ENCODE peak calls at places on chromosomes 6 and 20, in eight cellular contexts. D is HFF-Myc, O is left ventricle myocardium inferior, C is AG09319, U is pancreas, N is glutamatergic neuron, I is bronchial epithelial cell, Q is Panc1. Z is an unnamed sample.

GRCh38 chr20:11891827-11892521 is 25.7 kb upstream of the BTBD3 start:
- DNase-seq in D (peak), O (peak), C (no peak), U (peak), N (peak), I (peak), Q (no peak), Z (no peak)

GRCh38 chr6:112016335-112016734 is 37.6 kb upstream of the CCN6 start:
- DNase-seq in D (no peak), O (peak), C (no peak), U (no peak), N (no peak), I (peak), Q (no peak), Z (no peak)

GRCh38 chr6:39440039-39440426 is 117.5 kb upstream of the KCNK16 start:
- DNase-seq in D (no peak), O (no peak), C (no peak), U (no peak), N (no peak), I (peak), Q (no peak), Z (no peak)

GRCh38 chr6:139409026-139409425 is 34.6 kb upstream of the CITED2 start:
- DNase-seq in D (no peak), O (no peak), C (peak), U (no peak), N (no peak), I (peak), Q (no peak), Z (no peak)

GRCh38 chr20:2866236-2866635 is 7.0 kb upstream of the PTPRA start:
- DNase-seq in D (no peak), O (no peak), C (no peak), U (no peak), N (no peak), I (no peak), Q (no peak), Z (no peak)

GRCh38 chr6:63997727-63998126 is 362.1 kb downstream of the PHF3 start:
- DNase-seq in D (no peak), O (no peak), C (no peak), U (no peak), N (no peak), I (peak), Q (no peak), Z (no peak)

GRCh38 chr6:70530023-70530422 is 36.7 kb upstream of the SDHAF4 start:
- DNase-seq in D (no peak), O (no peak), C (no peak), U (no peak), N (no peak), I (no peak), Q (no peak), Z (no peak)

GRCh38 chr20:1427457-1428054 is 34.7 kb upstream of the FKBP1A start:
- DNase-seq in D (no peak), O (no peak), C (no peak), U (no peak), N (no peak), I (no peak), Q (no peak), Z (no peak)

GRCh38 chr6:20534906-20535305 is 649 bp downstream of the CDKAL1 start:
- DNase-seq in D (no peak), O (no peak), C (no peak), U (no peak), N (no peak), I (peak), Q (no peak), Z (no peak)

GRCh38 chr6:13733178-13733851 is 21.7 kb upstream of the RANBP9 start:
- DNase-seq in D (peak), O (peak), C (peak), U (no peak), N (no peak), I (peak), Q (no peak), Z (no peak)

GRCh38 chr20:46767127-46767761 is 57.8 kb downstream of the SLC2A10 start:
- DNase-seq in D (peak), O (no peak), C (no peak), U (no peak), N (peak), I (peak), Q (no peak), Z (no peak)
- TF ChIP-seq CTCF in D (peak), O (peak), C (peak), U (peak), N (peak), I (peak), Q (peak), Z (peak)

GRCh38 chr6:117546674-117547073 is 55.6 kb downstream of the GOPC start:
- DNase-seq in D (no peak), O (no peak), C (no peak), U (no peak), N (no peak), I (no peak), Q (no peak), Z (no peak)

GRCh38 chr6:117550078-117550600 is 52.2 kb downstream of the GOPC start:
- DNase-seq in D (no peak), O (no peak), C (no peak), U (no peak), N (no peak), I (peak), Q (no peak), Z (no peak)

GRCh38 chr6:117548797-117549301 is 53.5 kb downstream of the GOPC start:
- DNase-seq in D (no peak), O (no peak), C (no peak), U (no peak), N (no peak), I (peak), Q (no peak), Z (no peak)

GRCh38 chr6:117549606-117550005 is 52.7 kb downstream of the GOPC start:
- DNase-seq in D (no peak), O (no peak), C (no peak), U (no peak), N (no peak), I (no peak), Q (no peak), Z (no peak)

DNA sequence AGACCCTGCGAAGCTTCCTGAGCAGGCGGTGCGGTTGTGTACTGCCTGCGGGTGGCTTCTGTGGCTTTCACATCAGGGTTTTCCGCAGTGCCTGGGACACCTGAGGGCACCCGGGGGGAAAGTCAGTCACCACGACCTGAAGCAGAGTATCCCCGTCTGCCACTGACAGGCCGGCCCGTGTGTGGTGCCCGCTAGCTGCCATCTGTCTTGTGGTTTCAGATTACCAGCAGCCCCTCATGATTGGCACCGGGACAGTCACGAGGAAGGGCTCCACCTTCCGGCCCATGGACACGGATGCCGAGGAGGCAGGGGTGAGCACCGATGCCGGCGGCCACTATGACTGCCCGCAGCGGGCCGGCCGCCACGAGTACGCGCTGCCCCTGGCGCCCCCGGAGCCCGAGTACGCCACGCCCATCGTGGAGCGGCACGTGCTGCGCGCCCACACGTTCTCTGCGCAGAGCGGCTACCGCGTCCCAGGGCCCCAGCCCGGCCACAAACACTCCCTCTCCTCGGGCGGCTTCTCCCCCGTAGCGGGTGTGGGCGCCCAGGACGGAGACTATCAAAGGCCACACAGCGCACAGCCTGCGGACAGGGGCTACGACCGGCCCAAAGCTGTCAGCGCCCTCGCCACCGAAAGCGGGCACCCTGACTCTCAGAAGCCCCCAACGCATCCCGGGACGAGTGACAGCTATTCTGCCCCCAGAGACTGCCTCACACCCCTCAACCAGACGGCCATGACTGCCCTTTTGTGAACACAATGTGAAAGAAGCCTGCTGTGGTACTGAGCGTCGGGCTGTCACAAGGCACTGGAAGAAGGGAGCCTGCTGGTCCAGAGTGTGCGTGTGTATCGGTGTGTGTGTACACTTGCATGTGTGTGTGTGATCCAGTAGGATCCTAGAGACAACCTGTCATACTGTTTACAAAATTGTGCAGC is 54.4 kb downstream of the GOPC start:
- DNase-seq in D (peak), O (peak), C (no peak), U (peak), N (peak), I (no peak), Q (no peak), Z (no peak)
- TF ChIP-seq CTCF in D (peak), O (peak), C (peak), U (no peak), N (no peak), I (peak), Q (no peak), Z (no peak)

DNA sequence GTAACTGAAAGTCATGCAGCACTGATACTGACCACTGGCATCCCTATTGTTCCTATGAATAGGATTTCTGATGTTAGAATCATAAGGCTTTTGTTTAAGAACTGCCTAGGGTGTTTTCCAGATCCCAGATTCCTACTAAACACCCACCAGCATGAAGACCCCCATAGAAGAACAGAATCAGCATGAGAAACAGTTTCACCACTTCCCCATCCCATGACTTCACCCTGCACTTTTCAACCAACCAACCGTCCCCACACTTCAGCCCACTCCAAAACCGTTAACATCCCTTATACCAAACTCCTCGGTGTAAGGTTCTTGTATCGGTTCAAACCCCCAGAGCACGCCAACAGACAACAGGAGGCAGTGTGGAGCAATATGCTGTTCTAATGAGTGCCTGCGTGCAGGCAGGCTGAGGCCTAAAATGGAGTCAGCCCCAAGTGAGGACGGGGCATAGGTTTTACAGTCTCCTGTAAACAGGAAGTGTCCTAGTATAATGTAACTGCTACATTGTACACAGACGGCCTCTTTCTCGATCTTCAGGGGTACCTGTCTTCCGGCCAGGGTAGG is 11.4 kb upstream of the SSTR4 start:
- DNase-seq in D (no peak), O (no peak), C (no peak), U (no peak), N (no peak), I (no peak), Q (no peak), Z (no peak)
- TF ChIP-seq CTCF in D (no peak), O (no peak), C (no peak), U (no peak), N (no peak), I (no peak), Q (no peak), Z (no peak)

GRCh38 chr6:159529820-159530405 is 163.1 kb downstream of the SOD2 start:
- DNase-seq in D (no peak), O (peak), C (no peak), U (no peak), N (no peak), I (no peak), Q (no peak), Z (no peak)

GRCh38 chr6:159532155-159532554 is 160.9 kb downstream of the SOD2 start:
- DNase-seq in D (no peak), O (no peak), C (no peak), U (no peak), N (no peak), I (no peak), Q (no peak), Z (no peak)

GRCh38 chr6:159522877-159523547 is 170.0 kb downstream of the SOD2 start:
- DNase-seq in D (no peak), O (no peak), C (no peak), U (no peak), N (no peak), I (no peak), Q (no peak), Z (no peak)

GRCh38 chr6:159525445-159526031 is 167.5 kb downstream of the SOD2 start:
- DNase-seq in D (no peak), O (no peak), C (no peak), U (no peak), N (no peak), I (no peak), Q (no peak), Z (no peak)

GRCh38 chr6:159527351-159527750 is 165.7 kb downstream of the SOD2 start:
- DNase-seq in D (no peak), O (no peak), C (no peak), U (no peak), N (no peak), I (no peak), Q (no peak), Z (no peak)
- TF ChIP-seq CTCF in D (no peak), O (no peak), C (no peak), U (no peak), N (no peak), I (no peak), Q (no peak), Z (no peak)

GRCh38 chr6:42387336-42387735 is 64.4 kb downstream of the TRERF1 start:
- DNase-seq in D (no peak), O (no peak), C (no peak), U (no peak), N (no peak), I (no peak), Q (no peak), Z (no peak)

GRCh38 chr6:42385339-42385738 is 66.4 kb downstream of the TRERF1 start:
- DNase-seq in D (no peak), O (no peak), C (no peak), U (no peak), N (no peak), I (no peak), Q (no peak), Z (no peak)

GRCh38 chr6:42381850-42382249 is 69.9 kb downstream of the TRERF1 start:
- DNase-seq in D (no peak), O (no peak), C (no peak), U (no peak), N (no peak), I (no peak), Q (no peak), Z (no peak)

GRCh38 chr6:42380208-42380979 is 71.3 kb downstream of the TRERF1 start:
- DNase-seq in D (no peak), O (no peak), C (no peak), U (no peak), N (no peak), I (no peak), Q (no peak), Z (no peak)

DNA sequence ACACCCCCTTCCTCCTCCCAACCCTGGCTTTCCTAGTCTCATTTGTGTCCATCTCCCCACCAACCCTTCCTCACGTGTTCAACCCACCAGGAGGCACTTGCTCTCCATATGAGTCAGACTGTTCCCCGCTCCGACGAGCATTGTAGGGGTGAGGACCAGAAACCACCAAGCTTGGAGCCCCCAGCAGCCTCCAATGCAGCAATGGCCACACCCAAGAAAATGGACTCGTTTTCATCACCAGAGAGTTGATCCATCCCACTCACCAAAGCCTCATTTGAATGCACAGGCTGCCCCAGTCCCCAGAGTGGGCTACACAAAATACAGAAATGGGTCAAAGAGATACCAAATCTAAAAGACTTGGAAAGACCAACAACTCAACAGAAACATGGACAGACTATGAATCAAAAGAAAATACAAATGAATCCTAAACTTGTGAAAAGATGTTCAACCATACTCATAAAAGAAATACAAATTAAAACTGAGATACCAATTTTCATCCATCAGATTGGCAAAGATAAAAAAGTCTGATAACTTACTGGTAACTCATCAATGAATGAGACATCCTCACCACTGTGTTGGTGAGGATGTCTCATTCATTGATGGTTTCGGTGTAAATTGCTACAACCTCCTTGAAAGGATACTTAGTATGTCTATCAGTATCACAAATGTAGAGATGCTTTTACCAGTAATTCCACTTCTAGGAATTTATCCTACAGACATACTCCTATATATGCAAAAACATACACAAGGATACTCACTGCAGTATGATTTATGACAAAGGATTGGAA is 68.1 kb downstream of the TRERF1 start:
- DNase-seq in D (no peak), O (no peak), C (no peak), U (no peak), N (no peak), I (no peak), Q (no peak), Z (no peak)
- TF ChIP-seq CTCF in D (no peak), O (no peak), C (no peak), U (no peak), N (no peak), I (no peak), Q (no peak), Z (no peak)

DNA sequence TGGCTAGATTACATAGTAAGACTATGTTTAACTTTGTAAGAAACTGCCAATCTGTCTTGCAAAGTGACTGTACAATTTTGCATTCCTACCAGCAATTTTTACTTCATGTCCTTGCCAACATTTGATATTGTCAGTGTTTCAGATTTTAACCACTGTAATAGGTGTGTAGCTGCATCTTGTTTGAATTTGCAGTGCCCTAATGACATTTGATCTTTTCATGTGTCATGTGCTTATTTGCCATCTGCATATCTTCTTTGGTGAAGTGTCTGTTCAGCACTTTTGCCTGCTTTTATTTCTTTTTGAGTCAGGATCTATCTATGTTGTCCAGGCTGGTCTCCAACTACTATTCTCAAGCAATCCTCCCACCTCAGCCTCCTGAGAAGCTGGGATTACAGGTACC is 2.4 kb upstream of the PRPH2 start:
- DNase-seq in D (no peak), O (no peak), C (no peak), U (no peak), N (no peak), I (no peak), Q (no peak), Z (no peak)
- TF ChIP-seq CTCF in D (no peak), O (no peak), C (no peak), U (no peak), N (no peak), I (no peak), Q (no peak), Z (no peak)

DNA sequence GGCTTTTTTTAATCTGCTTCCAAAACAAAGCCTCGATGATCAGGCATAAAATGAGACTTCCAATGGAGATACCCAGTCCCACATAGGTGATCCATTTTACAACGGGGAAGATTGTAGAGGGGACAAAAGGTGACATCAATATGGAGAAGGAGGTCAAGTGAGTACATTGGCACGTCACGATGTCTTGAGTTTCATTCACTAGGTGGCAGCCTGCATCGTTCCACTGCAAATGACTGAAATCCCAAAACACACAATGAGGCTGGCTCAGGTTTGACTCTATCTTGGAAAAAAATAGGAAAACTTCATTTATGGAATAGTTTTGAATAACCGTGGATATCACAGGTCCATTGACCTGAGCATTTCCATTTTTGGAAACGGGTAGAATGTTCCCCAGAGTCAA is 32.5 kb downstream of the ADGRF1 start:
- DNase-seq in D (no peak), O (no peak), C (no peak), U (no peak), N (no peak), I (no peak), Q (no peak), Z (no peak)
- TF ChIP-seq CTCF in D (no peak), O (peak), C (peak), U (no peak), N (no peak), I (peak), Q (peak), Z (no peak)

GRCh38 chr6:78875505-78875904 is 8.2 kb downstream of the IRAK1BP1 start:
- DNase-seq in D (no peak), O (no peak), C (no peak), U (no peak), N (no peak), I (no peak), Q (no peak), Z (no peak)
- TF ChIP-seq CTCF in D (no peak), O (no peak), C (no peak), U (no peak), N (no peak), I (no peak), Q (no peak), Z (no peak)

DNA sequence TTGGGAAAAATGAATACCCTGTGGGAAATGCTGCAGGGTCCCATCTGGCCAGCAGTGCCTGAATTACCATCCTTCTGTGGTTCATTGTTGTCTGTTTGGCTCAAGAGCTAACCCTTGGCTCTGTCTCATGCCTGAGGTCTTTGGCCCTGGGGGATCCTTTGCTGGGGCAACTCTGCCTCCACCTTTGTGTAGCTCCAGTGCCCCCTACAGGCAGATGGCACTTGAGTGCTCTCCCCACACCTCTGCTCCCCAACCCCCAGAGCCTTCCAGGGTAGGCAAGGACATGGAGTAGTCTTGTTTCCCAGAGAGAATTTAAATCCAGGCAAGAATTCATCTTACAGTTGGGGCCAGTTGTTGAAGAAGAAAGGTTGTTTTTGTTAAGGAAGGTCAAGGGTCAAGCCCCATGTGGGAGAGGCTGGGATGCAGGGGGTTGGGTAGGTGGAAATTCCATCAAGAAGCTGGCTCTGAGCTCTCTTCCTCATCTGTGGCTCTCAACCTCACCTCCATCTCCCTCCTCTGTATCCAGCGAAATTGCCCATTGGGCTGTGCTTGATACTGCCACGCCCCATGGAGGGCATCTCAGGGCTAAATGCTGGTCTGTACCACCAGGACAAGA is 44.2 kb downstream of the ZNF831 start:
- DNase-seq in D (no peak), O (peak), C (no peak), U (no peak), N (peak), I (peak), Q (no peak), Z (peak)
- TF ChIP-seq CTCF in D (peak), O (peak), C (peak), U (peak), N (peak), I (peak), Q (peak), Z (no peak)

Z was measured in osteocyte.